ENCODE peak calls at places on chromosomes 1 and 21, in five cellular contexts. Y is CD4-positive, alpha-beta T cell; I is small intestine; F is Peyer's patch; P is breast epithelium. K is an unnamed sample.

GRCh38 chr1:192958871-192959270 is 100.3 kb downstream of the UCHL5 start:
- DNase-seq in Y (no peak), I (no peak), F (no peak), P (no peak), K (no peak)

GRCh38 chr1:198179556-198179981 is 22.8 kb downstream of the NEK7 start:
- DNase-seq in Y (no peak), I (peak; percentile 13), F (no peak), P (no peak), K (no peak)

GRCh38 chr1:110259770-110260169 is 49.7 kb downstream of the KCNC4 start:
- DNase-seq in Y (no peak), I (no peak), F (no peak), P (peak; percentile 79), K (no peak)

GRCh38 chr1:5979536-5980313 is 12.5 kb downstream of the NPHP4 start:
- DNase-seq in Y (no peak), I (no peak), F (no peak), P (no peak), K (peak; percentile 40)

GRCh38 chr1:54645806-54646676 is 4.5 kb downstream of the MROH7 start:
- DNase-seq in Y (no peak), I (no peak), F (no peak), P (no peak), K (no peak)

GRCh38 chr21:45377866-45378257 is 27.1 kb upstream of the COL18A1 start:
- DNase-seq in Y (no peak), I (no peak), F (no peak), P (no peak), K (no peak)

GRCh38 chr1:57637155-57637554 is 213.3 kb upstream of the DAB1 start:
- DNase-seq in Y (no peak), I (no peak), F (no peak), P (no peak), K (no peak)

GRCh38 chr1:53590581-53591515 is 131.6 kb downstream of the DMRTB1 start:
- DNase-seq in Y (no peak), I (no peak), F (no peak), P (no peak), K (no peak)

DNA sequence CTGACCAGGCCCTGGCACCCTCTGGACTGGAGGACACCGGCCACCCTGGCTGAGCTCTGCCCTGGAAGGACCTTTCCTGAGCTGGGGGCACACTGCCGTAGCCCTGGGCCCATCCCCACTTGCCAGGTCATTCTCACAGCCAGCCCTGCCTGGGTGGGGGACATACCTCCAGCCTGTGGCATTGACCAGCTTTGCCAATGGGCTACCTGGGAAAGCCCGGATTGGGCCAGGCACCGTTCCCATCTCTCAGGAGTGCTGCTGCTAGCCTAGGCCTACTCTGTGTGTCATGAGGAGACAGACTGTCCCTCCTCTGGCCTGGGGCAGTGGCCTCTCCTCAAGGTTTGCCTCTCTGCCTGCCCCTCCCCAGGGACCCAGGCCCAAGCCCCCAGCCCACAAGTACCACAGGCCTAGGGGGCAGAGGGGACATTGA is 40.0 kb downstream of the COQ8A start:
- DNase-seq in Y (no peak), I (no peak), F (peak; percentile 39), P (no peak), K (no peak)
- H3K27ac ChIP-seq in Y (no peak overlapping the region), I (no peak overlapping the region), F (no peak overlapping the region), P (peak overlapping the region; percentile 38), K (peak overlapping the region; percentile 66)

GRCh38 chr1:153563339-153563952 is 2.2 kb downstream of the S100A2 start:
- DNase-seq in Y (no peak), I (no peak), F (no peak), P (no peak), K (no peak)
- H3K27ac ChIP-seq in Y (no peak overlapping the region), I (no peak overlapping the region), F (no peak overlapping the region), P (no peak overlapping the region), K (no peak overlapping the region)

GRCh38 chr1:2187619-2188018 is 7.0 kb downstream of the FAAP20 start:
- DNase-seq in Y (no peak), I (peak; percentile 43), F (peak; percentile 68), P (no peak), K (no peak)
- H3K27ac ChIP-seq in Y (no peak overlapping the region), I (no peak overlapping the region), F (no peak overlapping the region), P (no peak overlapping the region), K (peak overlapping the region; percentile 13)

DNA sequence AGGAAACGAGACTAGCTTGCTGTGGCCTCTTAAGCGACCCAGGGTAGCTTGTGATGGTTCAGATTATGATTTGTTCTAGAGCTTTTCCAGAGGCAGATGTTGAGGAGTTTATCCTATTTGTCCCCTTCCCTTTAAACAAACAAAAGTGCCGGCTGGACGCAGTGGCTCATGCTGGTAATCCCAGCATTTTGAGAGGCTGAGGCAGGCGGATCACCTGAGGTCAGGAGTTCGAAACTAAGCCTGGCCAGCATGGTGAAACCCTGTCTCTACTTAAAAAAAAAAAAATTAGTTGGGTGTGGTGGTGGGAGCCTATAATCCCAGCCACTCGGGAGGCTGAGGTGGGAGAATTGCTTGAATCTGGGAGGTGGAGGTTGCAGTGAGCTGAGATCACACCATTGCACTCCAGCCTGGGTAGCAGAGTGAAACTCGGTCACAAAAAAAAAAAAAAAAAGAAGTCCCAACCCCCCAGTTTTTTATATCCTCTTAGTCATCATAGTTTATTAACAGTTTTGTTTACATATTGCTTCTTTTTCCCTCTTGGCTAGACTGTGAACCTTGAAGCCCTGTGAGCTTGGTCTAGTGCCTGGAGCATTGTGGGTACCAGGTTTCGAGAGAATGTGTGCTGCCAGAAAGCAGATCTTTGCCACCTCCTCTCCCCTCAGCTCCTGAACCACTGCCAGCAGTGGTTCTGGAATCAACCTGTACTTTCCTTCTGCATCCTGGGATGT is 29.8 kb downstream of the MAPKAPK2 start:
- DNase-seq in Y (no peak), I (peak; percentile 92), F (peak; percentile 73), P (peak; percentile 78), K (no peak)
- H3K27ac ChIP-seq in Y (no peak overlapping the region), I (peak overlapping the region; percentile 57), F (peak overlapping the region; percentile 54), P (peak overlapping the region; percentile 84), K (no peak overlapping the region)

GRCh38 chr1:206506405-206506802 is 927 bp upstream of the RASSF5 start:
- DNase-seq in Y (no peak), I (no peak), F (no peak), P (no peak), K (no peak)
- H3K27ac ChIP-seq in Y (no peak overlapping the region), I (no peak overlapping the region), F (no peak overlapping the region), P (no peak overlapping the region), K (no peak overlapping the region)

DNA sequence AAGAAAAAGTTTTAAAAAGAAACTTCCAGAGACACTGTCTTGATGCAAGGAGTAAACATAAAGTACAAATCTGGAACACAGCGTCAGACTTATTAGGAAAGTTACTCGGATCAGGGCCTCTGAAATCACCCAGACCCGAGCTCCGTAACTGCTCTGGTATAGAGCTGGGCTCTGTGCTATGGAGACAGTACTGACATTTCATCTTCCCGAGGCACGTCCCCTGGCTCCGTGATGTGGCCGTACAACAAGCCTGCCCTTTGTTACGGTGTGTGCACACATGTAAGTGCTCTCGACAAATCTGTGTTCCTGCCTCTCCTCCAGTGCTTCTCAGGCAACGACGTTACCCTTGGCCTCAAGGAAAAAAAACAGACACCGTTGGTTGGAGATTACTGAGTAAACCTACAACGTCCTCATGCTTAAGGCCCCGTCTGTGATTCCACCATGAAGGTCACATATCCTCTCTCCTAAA is 107.0 kb upstream of the IRF2BP2 start:
- DNase-seq in Y (no peak), I (peak; percentile 65), F (no peak), P (no peak), K (no peak)
- H3K27ac ChIP-seq in Y (no peak overlapping the region), I (peak overlapping the region; percentile 72), F (peak overlapping the region; percentile 45), P (peak overlapping the region; percentile 58), K (peak overlapping the region; percentile 65)

DNA sequence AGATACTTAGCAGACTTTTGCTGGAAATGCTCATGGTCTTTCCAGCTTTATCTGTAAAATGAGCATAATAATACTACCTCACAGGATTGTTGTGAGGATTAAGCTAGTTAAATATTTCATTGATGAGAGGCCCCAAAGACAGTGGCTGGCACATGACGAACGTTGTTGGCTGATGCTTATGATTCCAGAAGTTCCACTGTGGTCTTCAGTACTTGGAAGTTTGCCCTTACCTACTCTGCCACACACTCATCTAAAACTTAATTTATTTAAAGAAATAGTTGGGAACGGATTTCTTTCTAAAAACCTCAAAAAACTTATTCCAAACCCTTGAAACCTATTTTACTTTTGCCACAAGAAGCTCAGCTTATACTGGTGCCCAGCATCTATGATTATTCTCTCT is 170.7 kb downstream of the DHRS3 start:
- DNase-seq in Y (no peak), I (no peak), F (no peak), P (peak; percentile 76), K (no peak)
- H3K27ac ChIP-seq in Y (no peak overlapping the region), I (no peak overlapping the region), F (peak overlapping the region; percentile 34), P (peak overlapping the region; percentile 93), K (peak overlapping the region; percentile 68)

K was measured in dorsolateral prefrontal cortex.